ENCODE peak calls at places on chromosomes 2 and 18, in seven cellular contexts. T is endothelial cell of umbilical vein, N is breast epithelium, L is K562, D is HepG2, F is HCT116, A is transverse colon. U is an unnamed sample.

GRCh38 chr2:121650554-121650930 is 1.3 kb upstream of the CLASP1 start:
- DNase-seq in T (no peak), N (no peak), L (peak; percentile 15), D (no peak), F (no peak), A (peak; percentile 23), U (peak; percentile 28)

GRCh38 chr2:226631671-226632070 is 167.9 kb downstream of the IRS1 start:
- DNase-seq in T (no peak), N (no peak), L (no peak), D (no peak), F (no peak), A (peak; percentile 25), U (no peak)

GRCh38 chr2:104434363-104434792 is 419.5 kb upstream of the POU3F3 start:
- DNase-seq in T (no peak), N (no peak), L (no peak), D (no peak), F (no peak), A (peak; percentile 20), U (no peak)

GRCh38 chr2:25042321-25043240 is 705 bp downstream of the EFR3B start:
- DNase-seq in T (peak; percentile 26), N (no peak), L (peak; percentile 16), D (no peak), F (no peak), A (peak; percentile 30), U (no peak)

GRCh38 chr18:54086046-54086802 is 138.2 kb downstream of the MBD2 start:
- DNase-seq in T (no peak), N (no peak), L (no peak), D (no peak), F (no peak), A (no peak), U (no peak)

GRCh38 chr2:95260028-95261023 is 13.9 kb upstream of the PROM2 start:
- DNase-seq in T (no peak), N (peak; percentile 89), L (no peak), D (no peak), F (no peak), A (no peak), U (no peak)

GRCh38 chr2:69781321-69782248 is 39.7 kb downstream of the ANXA4 start:
- DNase-seq in T (peak; percentile 74), N (no peak), L (no peak), D (peak; percentile 97), F (no peak), A (peak; percentile 47), U (no peak)

GRCh38 chr2:19545507-19545906 is 187.1 kb upstream of the OSR1 start:
- DNase-seq in T (no peak), N (no peak), L (no peak), D (no peak), F (no peak), A (no peak), U (no peak)

GRCh38 chr2:57139179-57139578 is 907.4 kb upstream of the VRK2 start:
- DNase-seq in T (no peak), N (no peak), L (no peak), D (no peak), F (no peak), A (no peak), U (no peak)

GRCh38 chr2:57429821-57430220 is 616.8 kb upstream of the VRK2 start:
- DNase-seq in T (no peak), N (no peak), L (no peak), D (no peak), F (no peak), A (no peak), U (no peak)

GRCh38 chr2:205857532-205857931 is 175.2 kb downstream of the NRP2 start:
- DNase-seq in T (no peak), N (no peak), L (no peak), D (no peak), F (no peak), A (no peak), U (no peak)

GRCh38 chr2:9950521-9951271 is 797 bp upstream of the GRHL1 start:
- DNase-seq in T (peak; percentile 25), N (no peak), L (no peak), D (no peak), F (no peak), A (peak; percentile 50), U (peak; percentile 63)

GRCh38 chr18:54269924-54270844 is 867 bp downstream of the POLI start:
- DNase-seq in T (peak; percentile 59), N (peak; percentile 26), L (no peak), D (peak; percentile 35), F (peak; percentile 68), A (peak; percentile 66), U (peak; percentile 11)

GRCh38 chr18:35572644-35573043 is 8.9 kb upstream of the GALNT1 start:
- DNase-seq in T (no peak), N (no peak), L (no peak), D (no peak), F (no peak), A (no peak), U (no peak)

GRCh38 chr2:46194856-46195255 is 102.4 kb upstream of the EPAS1 start:
- DNase-seq in T (no peak), N (no peak), L (no peak), D (no peak), F (no peak), A (no peak), U (no peak)

GRCh38 chr2:230418341-230419016 is 2.5 kb downstream of the SP100 start:
- DNase-seq in T (peak; percentile 82), N (no peak), L (peak; percentile 16), D (no peak), F (no peak), A (no peak), U (no peak)

GRCh38 chr2:230957756-230958391 is 32.8 kb upstream of the GPR55 start:
- DNase-seq in T (no peak), N (no peak), L (no peak), D (no peak), F (no peak), A (no peak), U (no peak)

GRCh38 chr18:9756566-9757470 is 48.7 kb downstream of the RAB31 start:
- DNase-seq in T (no peak), N (no peak), L (no peak), D (no peak), F (no peak), A (no peak), U (no peak)

GRCh38 chr2:80464275-80464674 is 159.7 kb upstream of the LRRTM1 start:
- DNase-seq in T (no peak), N (no peak), L (no peak), D (no peak), F (no peak), A (no peak), U (no peak)

GRCh38 chr2:80459028-80459427 is 154.5 kb upstream of the LRRTM1 start:
- DNase-seq in T (no peak), N (no peak), L (no peak), D (no peak), F (no peak), A (no peak), U (no peak)

GRCh38 chr2:80461505-80462197 is 157.1 kb upstream of the LRRTM1 start:
- DNase-seq in T (no peak), N (no peak), L (no peak), D (no peak), F (no peak), A (no peak), U (no peak)

GRCh38 chr2:80467262-80467811 is 162.8 kb upstream of the LRRTM1 start:
- DNase-seq in T (no peak), N (no peak), L (no peak), D (no peak), F (no peak), A (no peak), U (no peak)

GRCh38 chr2:80462654-80463053 is 158.1 kb upstream of the LRRTM1 start:
- DNase-seq in T (no peak), N (no peak), L (no peak), D (no peak), F (no peak), A (no peak), U (no peak)
- TF ChIP-seq POLR2AphosphoS5 in T (no peak), N (no peak), L (no peak), D (no peak), F (no peak), A (no peak), U (no peak)

DNA sequence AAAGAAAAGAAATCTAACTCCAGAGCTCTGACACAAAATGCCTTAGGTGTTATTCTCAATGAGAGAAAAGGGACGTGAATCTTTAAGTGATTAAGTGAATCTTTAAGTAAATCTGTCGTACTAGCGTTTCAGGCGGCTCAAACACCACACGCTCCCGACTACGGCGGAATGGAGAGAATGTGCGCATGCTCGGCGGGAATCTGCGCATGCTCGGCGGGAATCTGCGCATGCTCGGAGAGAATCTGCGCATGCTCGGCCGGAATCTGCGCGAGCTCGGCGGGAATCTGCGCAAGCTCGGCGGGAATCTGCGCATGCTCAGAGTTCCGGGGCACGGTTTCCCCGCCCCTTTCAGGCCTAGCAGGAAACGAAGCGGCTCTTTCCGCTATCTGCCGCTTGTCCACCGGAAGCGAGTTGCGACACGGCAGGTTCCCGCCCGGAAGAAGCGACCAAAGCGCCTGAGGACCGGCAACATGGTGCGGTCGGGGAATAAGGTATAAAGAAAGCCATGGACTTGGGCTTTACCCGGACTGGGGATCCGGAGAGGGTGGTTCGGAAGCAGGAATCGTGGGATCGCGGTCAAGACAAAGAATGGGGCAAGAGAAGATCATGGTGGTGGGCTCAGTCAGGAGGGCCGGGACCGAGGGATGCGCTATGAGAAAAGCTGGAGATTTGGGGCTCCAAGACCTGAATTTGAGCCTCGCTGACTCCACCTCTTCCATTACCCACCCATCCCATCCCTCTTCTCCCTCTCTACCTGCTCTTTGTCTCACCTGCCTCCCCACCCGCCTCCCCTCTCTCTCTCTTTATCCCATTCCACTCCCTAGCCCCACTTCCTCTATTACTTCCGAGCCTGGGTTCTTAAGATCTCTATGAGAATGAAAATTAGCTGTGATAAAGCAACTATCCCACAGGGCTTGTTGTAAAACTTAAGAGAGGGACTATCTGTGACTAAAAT is at the start of gene XRCC5:
- DNase-seq in T (peak; percentile 99), N (peak; percentile 93), L (peak; percentile 90), D (peak; percentile 96), F (peak; percentile 92), A (peak; percentile 99), U (peak; percentile 57)
- TF ChIP-seq POLR2A in T (peak; percentile 77), N (peak; percentile 47), L (peak; percentile 93), D (peak; percentile 78), F (peak; percentile 85), A (peak; percentile 73), U (peak; percentile 96)

GRCh38 chr2:100365434-100365833 is 43.1 kb upstream of the LONRF2 start:
- DNase-seq in T (no peak), N (peak; percentile 52), L (no peak), D (no peak), F (peak; percentile 86), A (no peak), U (no peak)
- TF ChIP-seq POLR2AphosphoS5 in T (no peak), N (no peak), L (no peak), D (no peak), F (peak; percentile 67), A (no peak), U (no peak)

GRCh38 chr2:219218279-219219112 is at the start of gene ABCB6:
- DNase-seq in T (peak; percentile 93), N (peak; percentile 94), L (peak; percentile 82), D (peak; percentile 93), F (peak; percentile 70), A (peak; percentile 96), U (peak; percentile 98)
- TF ChIP-seq POLR2A in T (peak; percentile 83), N (peak; percentile 29), L (peak; percentile 84), D (no peak), F (no peak), A (peak; percentile 60), U (peak; percentile 91)

DNA sequence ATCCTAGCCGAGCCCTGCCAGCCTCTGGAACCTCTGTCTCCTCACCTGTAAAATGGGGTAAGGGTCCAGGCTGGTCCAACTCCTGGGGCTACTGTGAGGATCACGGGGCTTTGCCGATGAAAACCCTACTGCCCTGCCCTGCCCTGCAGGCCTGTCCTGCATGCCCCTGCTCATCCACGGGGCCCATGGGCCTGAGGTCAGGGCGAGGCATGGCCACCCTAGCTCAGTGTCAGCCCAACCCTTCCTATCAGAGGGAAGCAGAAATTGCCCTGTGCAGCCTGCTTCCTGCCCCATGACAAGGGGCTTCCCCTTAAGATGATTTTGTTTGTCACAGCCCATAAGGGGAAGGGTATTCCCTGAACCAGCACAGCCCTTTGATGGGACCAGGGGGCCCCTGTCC is 353.7 kb upstream of the ID2 start:
- DNase-seq in T (no peak), N (no peak), L (no peak), D (no peak), F (no peak), A (no peak), U (no peak)
- TF ChIP-seq POLR2AphosphoS5 in T (no peak), N (peak; percentile 41), L (no peak), D (no peak), F (no peak), A (no peak), U (no peak)

U was measured in GM12892.